ENCODE peak calls at places on chromosomes 3 and 15, in five cellular contexts. I is LoVo; G is GDM1; J is GM20000; B is natural killer cell treated with Interleukin-12 subunit alpha and Interleukin-12 subunit beta and Interleukin-15 and Interleukin-18, amount 100 ng/mL, for 72 hours. Z is an unnamed sample.

GRCh38 chr15:69305204-69305931 is 6.7 kb downstream of the PAQR5 start:
- DNase-seq in I (peak; percentile 36), J (no peak), B (peak; percentile 29), G (no peak), Z (no peak)

GRCh38 chr3:185153170-185153733 is 392 bp upstream of the C3orf70 start:
- DNase-seq in B (no peak), I (no peak), J (peak; percentile 62), G (no peak), Z (peak; percentile 52)

GRCh38 chr15:81897011-81897677 is 148.7 kb downstream of the MEX3B start:
- DNase-seq in G (no peak), J (no peak), I (no peak), B (no peak), Z (no peak)

GRCh38 chr3:50353231-50354004 is 2.8 kb downstream of the CYB561D2 start:
- DNase-seq in I (no peak), J (no peak), B (no peak), G (no peak), Z (no peak)

GRCh38 chr3:190017575-190018288 is 103.0 kb downstream of the P3H2 start:
- DNase-seq in G (peak; percentile 18), J (no peak), I (peak; percentile 31), B (no peak), Z (no peak)

GRCh38 chr15:88904257-88904807 is 8.8 kb downstream of the MFGE8 start:
- DNase-seq in I (no peak), G (no peak), J (no peak), B (no peak), Z (no peak)

GRCh38 chr3:135927170-135927569 is 38.4 kb upstream of the PPP2R3A start:
- DNase-seq in G (no peak), J (no peak), B (no peak), I (no peak), Z (no peak)

GRCh38 chr3:134602440-134602814 is 48.4 kb downstream of the KY start:
- DNase-seq in G (no peak), J (no peak), I (no peak), B (no peak), Z (no peak)

Z was measured in frontal cortex.